ENCODE peak calls at places on chromosomes 13 and 19, in seven cellular contexts. K is heart right ventricle, V is keratinocyte, Q is upper lobe of right lung, Y is A549, E is colonic mucosa, W is psoas muscle. H is an unnamed sample.

GRCh38 chr19:42140125-42140754 is 8.0 kb upstream of the POU2F2 start:
- DNase-seq in V (no peak), Q (peak; percentile 74), W (peak; percentile 68), K (peak; percentile 72), Y (no peak), E (peak; percentile 29), H (peak; percentile 29)

GRCh38 chr19:33156354-33156753 is 24.4 kb downstream of the WDR88 start:
- DNase-seq in E (no peak), Y (no peak), V (no peak), Q (no peak), W (no peak), K (no peak), H (no peak)

GRCh38 chr13:94641432-94641941 is 39.8 kb downstream of the GPR180 start:
- DNase-seq in V (peak; percentile 57), Y (no peak), E (no peak), Q (no peak), K (no peak), W (no peak), H (no peak)

GRCh38 chr13:49000247-49000646 is 24.5 kb downstream of the FNDC3A start:
- DNase-seq in W (no peak), V (no peak), Y (no peak), Q (no peak), E (no peak), K (no peak), H (no peak)

GRCh38 chr19:38970664-38971532 is 4.6 kb downstream of the FBXO17 start:
- DNase-seq in K (no peak), Q (no peak), Y (no peak), W (no peak), E (no peak), V (no peak), H (no peak)

GRCh38 chr19:5068251-5069090 is 99.6 kb downstream of the KDM4B start:
- DNase-seq in Y (no peak), E (no peak), Q (no peak), K (no peak), V (no peak), W (no peak), H (no peak)

GRCh38 chr19:4374451-4375163 is 25.7 kb downstream of the SH3GL1 start:
- DNase-seq in E (peak; percentile 74), V (no peak), Y (peak; percentile 52), Q (peak; percentile 83), K (peak; percentile 50), W (peak; percentile 95), H (peak; percentile 83)

GRCh38 chr13:46668906-46669525 is 116.0 kb downstream of the LRCH1 start:
- DNase-seq in Y (no peak), E (no peak), K (no peak), Q (no peak), V (no peak), W (no peak), H (peak; percentile 73)

GRCh38 chr13:33678084-33678483 is 139.9 kb upstream of the RFC3 start:
- DNase-seq in V (no peak), E (no peak), Y (no peak), K (no peak), W (no peak), Q (no peak), H (no peak)

GRCh38 chr13:33676700-33677048 is 141.3 kb upstream of the RFC3 start:
- DNase-seq in W (peak; percentile 53), Q (no peak), E (peak; percentile 70), V (no peak), Y (peak; percentile 21), K (peak; percentile 64), H (peak; percentile 48)

GRCh38 chr13:33677215-33677614 is 140.7 kb upstream of the RFC3 start:
- DNase-seq in K (no peak), W (no peak), Y (no peak), E (no peak), Q (no peak), V (no peak), H (no peak)

GRCh38 chr13:33678906-33679657 is 138.9 kb upstream of the RFC3 start:
- DNase-seq in V (no peak), E (peak; percentile 45), Y (peak; percentile 57), K (peak; percentile 75), Q (peak; percentile 72), W (peak; percentile 51), H (peak; percentile 61)

DNA sequence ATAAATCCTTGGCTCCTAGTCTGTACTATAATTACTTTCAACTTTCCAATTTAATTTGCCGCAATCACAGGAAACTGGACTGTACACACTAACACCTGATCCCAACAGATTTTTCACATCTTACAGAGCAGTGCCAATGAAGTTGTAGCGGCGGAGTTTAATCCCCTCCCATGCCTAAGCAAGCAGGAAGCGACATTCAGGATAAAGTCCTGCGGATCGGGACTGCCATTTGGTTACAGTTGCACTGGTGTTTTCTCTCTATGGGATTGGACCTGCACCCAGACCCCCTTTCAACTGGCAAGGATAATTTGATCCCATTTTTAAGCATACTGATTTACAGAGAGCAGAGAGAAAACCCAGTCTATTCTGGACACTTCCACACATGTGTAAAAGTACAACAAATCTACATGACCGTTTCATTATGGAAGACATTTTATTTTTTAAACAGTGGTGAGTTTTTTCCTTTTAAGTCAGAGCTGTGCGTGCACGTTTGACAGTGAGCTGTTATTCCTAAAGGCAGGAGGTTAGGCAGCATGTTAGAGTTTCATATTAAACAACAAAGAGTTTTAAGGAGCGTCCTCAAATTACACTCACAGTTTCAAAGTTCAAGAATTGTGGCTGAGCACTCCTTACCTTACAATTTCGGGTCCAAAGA is 141.8 kb upstream of the RFC3 start:
- DNase-seq in K (peak; percentile 18), Y (no peak), Q (no peak), V (no peak), W (no peak), E (peak; percentile 52), H (peak; percentile 27)
- H3K4me3 ChIP-seq in K (peak overlapping the region; percentile 36), Y (peak overlapping the region; percentile 35), Q (peak overlapping the region; percentile 53), V (peak overlapping the region; percentile 63), W (peak overlapping the region; percentile 65), E (peak overlapping the region; percentile 29), H (peak overlapping the region; percentile 39)

DNA sequence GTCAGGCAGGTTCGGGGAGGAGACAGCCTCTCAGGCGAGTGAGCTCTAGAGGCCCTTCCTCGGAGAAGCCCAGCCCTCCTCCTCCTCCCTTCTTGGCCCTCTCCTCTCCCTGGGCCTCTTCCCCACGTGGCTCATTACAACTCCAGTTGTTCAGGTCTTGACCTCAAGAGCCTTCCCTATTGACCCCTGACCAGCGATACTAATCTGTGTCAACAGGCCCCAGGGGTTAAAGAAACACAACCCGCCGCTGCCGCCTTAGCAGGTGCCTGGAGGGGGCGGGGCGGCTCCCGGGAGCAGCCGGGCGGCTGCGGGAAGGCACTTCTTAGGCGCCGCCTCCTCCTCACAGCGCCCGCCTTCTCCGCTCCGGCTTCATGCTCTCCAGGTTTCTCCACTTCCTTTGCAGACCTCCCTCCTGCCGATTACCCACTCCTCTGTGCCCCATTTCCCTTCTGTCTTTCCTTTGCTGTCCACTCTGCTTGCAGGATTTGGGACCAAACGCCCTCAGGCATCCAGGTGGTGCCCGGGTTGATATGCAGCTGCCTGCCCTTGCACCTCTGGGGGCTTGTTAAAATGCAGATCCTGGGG is 51.0 kb downstream of the LYL1 start:
- DNase-seq in K (no peak), W (peak; percentile 88), V (no peak), Y (no peak), Q (peak; percentile 93), E (peak; percentile 84), H (no peak)
- H3K4me1 ChIP-seq in K (peaks cover 61% of the 10 kb centered on the region), W (peaks cover 94% of the 10 kb centered on the region), V (peaks cover 64% of the 10 kb centered on the region), Y (peaks cover 36% of the 10 kb centered on the region), Q (peaks cover 76% of the 10 kb centered on the region), E (peaks cover 22% of the 10 kb centered on the region), H (peaks cover 48% of the 10 kb centered on the region)

GRCh38 chr19:11860721-11861120 is 12.2 kb downstream of the ZNF439 start:
- DNase-seq in Y (no peak), Q (no peak), V (no peak), W (no peak), K (no peak), E (no peak), H (no peak)

GRCh38 chr19:11856568-11857264 is 8.2 kb downstream of the ZNF439 start:
- DNase-seq in Q (peak; percentile 77), V (no peak), K (no peak), Y (no peak), E (peak; percentile 20), W (no peak), H (no peak)

DNA sequence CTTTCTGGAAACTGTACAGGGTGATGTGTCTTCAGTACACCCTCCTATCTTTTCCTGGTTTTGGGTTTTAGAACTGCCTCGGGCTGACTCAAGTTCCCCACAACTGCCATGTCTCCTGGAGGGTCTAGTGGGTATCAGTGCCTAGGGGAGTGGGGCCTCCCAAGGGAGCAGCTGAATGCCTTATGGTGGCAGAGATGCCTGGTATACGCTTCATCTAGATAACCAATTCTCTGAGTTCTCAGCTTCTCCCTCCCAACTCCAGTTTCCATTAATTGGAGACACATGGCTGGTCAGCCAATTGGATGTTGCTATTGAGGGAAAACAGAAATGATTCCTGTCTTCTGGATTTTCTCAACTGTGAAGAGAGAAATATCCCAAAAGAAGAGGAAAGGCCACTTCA is 12.8 kb downstream of the ZNF439 start:
- DNase-seq in W (no peak), V (no peak), Y (no peak), Q (no peak), E (no peak), K (no peak), H (no peak)
- H3K9me3 ChIP-seq in W (no peaks in the 10 kb centered on the region), V (peaks cover 3% of the 10 kb centered on the region), Y (peaks cover 3% of the 10 kb centered on the region), Q (no peaks in the 10 kb centered on the region), E (no peaks in the 10 kb centered on the region), K (peaks cover 56% of the 10 kb centered on the region), H (peaks cover 3% of the 10 kb centered on the region)

DNA sequence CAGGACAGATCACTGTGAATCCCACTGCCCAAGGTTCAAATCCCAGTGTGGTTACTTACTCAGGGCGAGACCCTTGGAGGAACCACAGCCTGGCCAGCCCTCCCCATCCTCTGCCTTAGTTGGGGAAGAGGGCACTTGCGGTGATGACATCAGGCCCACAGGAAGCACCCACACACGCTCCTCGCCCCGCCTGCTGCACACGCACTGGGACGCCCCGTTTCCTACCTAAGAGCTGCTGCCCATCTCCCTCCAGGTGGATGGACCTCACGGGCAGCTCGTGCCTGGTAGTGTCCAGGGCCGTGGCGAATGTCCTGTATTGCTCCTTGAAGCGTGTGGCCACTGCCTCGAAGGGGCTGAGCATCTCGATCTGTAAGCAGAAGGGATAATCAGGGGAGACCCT is 19.6 kb downstream of the HAUS8 start:
- DNase-seq in Y (no peak), E (no peak), K (no peak), V (no peak), W (no peak), Q (no peak), H (no peak)
- H3K4me3 ChIP-seq in Y (no peak overlapping the region), E (no peak overlapping the region), K (no peak overlapping the region), V (no peak overlapping the region), W (no peak overlapping the region), Q (no peak overlapping the region), H (no peak overlapping the region)